ENCODE peak calls at places on chromosomes 12 and 14, in ten cellular contexts. One of them, this sample, is unnamed.

GRCh38 chr12:27289414-27289813 is 43.2 kb upstream of the BMAL2 start:
- DNase-seq in esophagus muscularis mucosa: no peak
- DNase-seq in uterus: no peak
- DNase-seq in mesendoderm: no peak
- DNase-seq in right cardiac atrium: no peak
- DNase-seq in foreskin fibroblast: peak; percentile 15
- DNase-seq in fibroblast of lung: peak; percentile 37
- DNase-seq in WERI-Rb-1: no peak
- DNase-seq in brain microvascular endothelial cell: no peak
- DNase-seq in IMR-90: peak; percentile 20
- DNase-seq in this sample: no peak

GRCh38 chr12:43370299-43370698 is 181.7 kb downstream of the ADAMTS20 start:
- DNase-seq in esophagus muscularis mucosa: no peak
- DNase-seq in uterus: no peak
- DNase-seq in mesendoderm: no peak
- DNase-seq in right cardiac atrium: no peak
- DNase-seq in foreskin fibroblast: peak; percentile 86
- DNase-seq in fibroblast of lung: peak; percentile 65
- DNase-seq in WERI-Rb-1: no peak
- DNase-seq in brain microvascular endothelial cell: peak; percentile 63
- DNase-seq in IMR-90: peak; percentile 74
- DNase-seq in this sample: no peak

GRCh38 chr12:100311317-100311716 is 44.3 kb downstream of the SCYL2 start:
- DNase-seq in esophagus muscularis mucosa: no peak
- DNase-seq in uterus: no peak
- DNase-seq in mesendoderm: no peak
- DNase-seq in right cardiac atrium: no peak
- DNase-seq in foreskin fibroblast: no peak
- DNase-seq in fibroblast of lung: no peak
- DNase-seq in WERI-Rb-1: no peak
- DNase-seq in brain microvascular endothelial cell: no peak
- DNase-seq in IMR-90: no peak
- DNase-seq in this sample: no peak

GRCh38 chr14:80310950-80311349 is 99.6 kb upstream of the DIO2 start:
- DNase-seq in esophagus muscularis mucosa: no peak
- DNase-seq in uterus: no peak
- DNase-seq in mesendoderm: no peak
- DNase-seq in right cardiac atrium: no peak
- DNase-seq in foreskin fibroblast: peak; percentile 62
- DNase-seq in fibroblast of lung: peak; percentile 31
- DNase-seq in WERI-Rb-1: no peak
- DNase-seq in brain microvascular endothelial cell: peak; percentile 86
- DNase-seq in IMR-90: peak; percentile 25
- DNase-seq in this sample: no peak

GRCh38 chr14:73887116-73887490 is 444 bp downstream of the ZNF410 start:
- DNase-seq in esophagus muscularis mucosa: no peak
- DNase-seq in uterus: no peak
- DNase-seq in mesendoderm: no peak
- DNase-seq in right cardiac atrium: no peak
- DNase-seq in foreskin fibroblast: no peak
- DNase-seq in fibroblast of lung: peak; percentile 45
- DNase-seq in WERI-Rb-1: no peak
- DNase-seq in brain microvascular endothelial cell: peak; percentile 7
- DNase-seq in IMR-90: peak; percentile 27
- DNase-seq in this sample: no peak

GRCh38 chr12:57631566-57632368 is 1.2 kb downstream of the B4GALNT1 start:
- DNase-seq in esophagus muscularis mucosa: peak; percentile 64
- DNase-seq in uterus: no peak
- DNase-seq in mesendoderm: no peak
- DNase-seq in right cardiac atrium: peak; percentile 46
- DNase-seq in foreskin fibroblast: no peak
- DNase-seq in fibroblast of lung: no peak
- DNase-seq in WERI-Rb-1: peak; percentile 48
- DNase-seq in brain microvascular endothelial cell: no peak
- DNase-seq in IMR-90: no peak
- DNase-seq in this sample: no peak

GRCh38 chr12:55938826-55939501 is 8.0 kb downstream of the DGKA start:
- DNase-seq in esophagus muscularis mucosa: no peak
- DNase-seq in uterus: no peak
- DNase-seq in mesendoderm: no peak
- DNase-seq in right cardiac atrium: no peak
- DNase-seq in foreskin fibroblast: no peak
- DNase-seq in fibroblast of lung: no peak
- DNase-seq in WERI-Rb-1: no peak
- DNase-seq in brain microvascular endothelial cell: no peak
- DNase-seq in IMR-90: no peak
- DNase-seq in this sample: no peak

GRCh38 chr12:44314007-44314500 is 478.2 kb downstream of the TMEM117 start:
- DNase-seq in esophagus muscularis mucosa: no peak
- DNase-seq in uterus: no peak
- DNase-seq in mesendoderm: no peak
- DNase-seq in right cardiac atrium: no peak
- DNase-seq in foreskin fibroblast: peak; percentile 4
- DNase-seq in fibroblast of lung: peak; percentile 38
- DNase-seq in WERI-Rb-1: no peak
- DNase-seq in brain microvascular endothelial cell: no peak
- DNase-seq in IMR-90: no peak
- DNase-seq in this sample: no peak

GRCh38 chr14:90272523-90272922 is 16.2 kb downstream of the PSMC1 start:
- DNase-seq in esophagus muscularis mucosa: peak; percentile 78
- DNase-seq in uterus: peak; percentile 24
- DNase-seq in mesendoderm: no peak
- DNase-seq in right cardiac atrium: no peak
- DNase-seq in foreskin fibroblast: no peak
- DNase-seq in fibroblast of lung: no peak
- DNase-seq in WERI-Rb-1: no peak
- DNase-seq in brain microvascular endothelial cell: no peak
- DNase-seq in IMR-90: no peak
- DNase-seq in this sample: peak; percentile 79

GRCh38 chr12:46562625-46563228 is 190.2 kb upstream of the SLC38A2 start:
- DNase-seq in esophagus muscularis mucosa: no peak
- DNase-seq in uterus: no peak
- DNase-seq in mesendoderm: peak; percentile 25
- DNase-seq in right cardiac atrium: no peak
- DNase-seq in foreskin fibroblast: peak; percentile 93
- DNase-seq in fibroblast of lung: peak; percentile 95
- DNase-seq in WERI-Rb-1: no peak
- DNase-seq in brain microvascular endothelial cell: peak; percentile 83
- DNase-seq in IMR-90: peak; percentile 76
- DNase-seq in this sample: no peak

GRCh38 chr12:11693626-11694025 is 44.2 kb downstream of the ETV6 start:
- DNase-seq in esophagus muscularis mucosa: no peak
- DNase-seq in uterus: no peak
- DNase-seq in mesendoderm: no peak
- DNase-seq in right cardiac atrium: no peak
- DNase-seq in foreskin fibroblast: no peak
- DNase-seq in fibroblast of lung: no peak
- DNase-seq in WERI-Rb-1: no peak
- DNase-seq in brain microvascular endothelial cell: no peak
- DNase-seq in IMR-90: no peak
- DNase-seq in this sample: no peak
- H3K4me3 ChIP-seq in esophagus muscularis mucosa: no peak overlapping the region
- H3K4me3 ChIP-seq in uterus: no peak overlapping the region
- H3K4me3 ChIP-seq in mesendoderm: no peak overlapping the region
- H3K4me3 ChIP-seq in right cardiac atrium: no peak overlapping the region
- H3K4me3 ChIP-seq in foreskin fibroblast: no peak overlapping the region
- H3K4me3 ChIP-seq in fibroblast of lung: no peak overlapping the region
- H3K4me3 ChIP-seq in WERI-Rb-1: no peak overlapping the region
- H3K4me3 ChIP-seq in brain microvascular endothelial cell: no peak overlapping the region
- H3K4me3 ChIP-seq in IMR-90: no peak overlapping the region
- H3K4me3 ChIP-seq in this sample: no peak overlapping the region

GRCh38 chr12:1530592-1531159 is 63.7 kb downstream of the FBXL14 start:
- DNase-seq in esophagus muscularis mucosa: no peak
- DNase-seq in uterus: no peak
- DNase-seq in mesendoderm: no peak
- DNase-seq in right cardiac atrium: no peak
- DNase-seq in foreskin fibroblast: peak; percentile 28
- DNase-seq in fibroblast of lung: no peak
- DNase-seq in WERI-Rb-1: no peak
- DNase-seq in brain microvascular endothelial cell: no peak
- DNase-seq in IMR-90: no peak
- DNase-seq in this sample: no peak

GRCh38 chr12:1528791-1529190 is 65.6 kb downstream of the FBXL14 start:
- DNase-seq in esophagus muscularis mucosa: no peak
- DNase-seq in uterus: no peak
- DNase-seq in mesendoderm: no peak
- DNase-seq in right cardiac atrium: no peak
- DNase-seq in foreskin fibroblast: no peak
- DNase-seq in fibroblast of lung: no peak
- DNase-seq in WERI-Rb-1: no peak
- DNase-seq in brain microvascular endothelial cell: no peak
- DNase-seq in IMR-90: no peak
- DNase-seq in this sample: no peak

GRCh38 chr12:1529862-1530591 is 64.4 kb downstream of the FBXL14 start:
- DNase-seq in esophagus muscularis mucosa: no peak
- DNase-seq in uterus: no peak
- DNase-seq in mesendoderm: no peak
- DNase-seq in right cardiac atrium: peak; percentile 81
- DNase-seq in foreskin fibroblast: peak; percentile 80
- DNase-seq in fibroblast of lung: peak; percentile 12
- DNase-seq in WERI-Rb-1: peak; percentile 20
- DNase-seq in brain microvascular endothelial cell: no peak
- DNase-seq in IMR-90: no peak
- DNase-seq in this sample: no peak

GRCh38 chr12:1527789-1528188 is 66.6 kb downstream of the FBXL14 start:
- DNase-seq in esophagus muscularis mucosa: no peak
- DNase-seq in uterus: no peak
- DNase-seq in mesendoderm: no peak
- DNase-seq in right cardiac atrium: peak; percentile 9
- DNase-seq in foreskin fibroblast: peak; percentile 91
- DNase-seq in fibroblast of lung: peak; percentile 87
- DNase-seq in WERI-Rb-1: no peak
- DNase-seq in brain microvascular endothelial cell: peak; percentile 66
- DNase-seq in IMR-90: peak; percentile 92
- DNase-seq in this sample: no peak

GRCh38 chr12:1529228-1529861 is 65.0 kb downstream of the FBXL14 start:
- DNase-seq in esophagus muscularis mucosa: no peak
- DNase-seq in uterus: no peak
- DNase-seq in mesendoderm: no peak
- DNase-seq in right cardiac atrium: no peak
- DNase-seq in foreskin fibroblast: peak; percentile 53
- DNase-seq in fibroblast of lung: no peak
- DNase-seq in WERI-Rb-1: no peak
- DNase-seq in brain microvascular endothelial cell: no peak
- DNase-seq in IMR-90: no peak
- DNase-seq in this sample: no peak
- H3K4me3 ChIP-seq in esophagus muscularis mucosa: peak overlapping the region; percentile 67
- H3K4me3 ChIP-seq in uterus: peak overlapping the region; percentile 26
- H3K4me3 ChIP-seq in mesendoderm: no peak overlapping the region
- H3K4me3 ChIP-seq in right cardiac atrium: peak overlapping the region; percentile 93
- H3K4me3 ChIP-seq in foreskin fibroblast: peak overlapping the region; percentile 48
- H3K4me3 ChIP-seq in fibroblast of lung: peak overlapping the region; percentile 59
- H3K4me3 ChIP-seq in WERI-Rb-1: no peak overlapping the region
- H3K4me3 ChIP-seq in brain microvascular endothelial cell: peak overlapping the region; percentile 48
- H3K4me3 ChIP-seq in IMR-90: peak overlapping the region; percentile 58
- H3K4me3 ChIP-seq in this sample: peak overlapping the region; percentile 48

GRCh38 chr12:4118017-4118510 is 155.5 kb upstream of the CCND2 start:
- DNase-seq in esophagus muscularis mucosa: peak; percentile 90
- DNase-seq in uterus: no peak
- DNase-seq in mesendoderm: no peak
- DNase-seq in right cardiac atrium: peak; percentile 78
- DNase-seq in foreskin fibroblast: peak; percentile 65
- DNase-seq in fibroblast of lung: peak; percentile 62
- DNase-seq in WERI-Rb-1: no peak
- DNase-seq in brain microvascular endothelial cell: peak; percentile 9
- DNase-seq in IMR-90: peak; percentile 64
- DNase-seq in this sample: peak; percentile 62
- H3K4me3 ChIP-seq in esophagus muscularis mucosa: no peak overlapping the region
- H3K4me3 ChIP-seq in uterus: no peak overlapping the region
- H3K4me3 ChIP-seq in mesendoderm: no peak overlapping the region
- H3K4me3 ChIP-seq in right cardiac atrium: no peak overlapping the region
- H3K4me3 ChIP-seq in foreskin fibroblast: no peak overlapping the region
- H3K4me3 ChIP-seq in fibroblast of lung: no peak overlapping the region
- H3K4me3 ChIP-seq in WERI-Rb-1: no peak overlapping the region
- H3K4me3 ChIP-seq in brain microvascular endothelial cell: no peak overlapping the region
- H3K4me3 ChIP-seq in IMR-90: no peak overlapping the region
- H3K4me3 ChIP-seq in this sample: no peak overlapping the region

GRCh38 chr12:6615802-6616201 is 8.6 kb upstream of the CHD4 start:
- DNase-seq in esophagus muscularis mucosa: no peak
- DNase-seq in uterus: peak; percentile 34
- DNase-seq in mesendoderm: no peak
- DNase-seq in right cardiac atrium: no peak
- DNase-seq in foreskin fibroblast: no peak
- DNase-seq in fibroblast of lung: no peak
- DNase-seq in WERI-Rb-1: no peak
- DNase-seq in brain microvascular endothelial cell: no peak
- DNase-seq in IMR-90: no peak
- DNase-seq in this sample: no peak

GRCh38 chr12:6613015-6613775 is 6.0 kb upstream of the CHD4 start:
- DNase-seq in esophagus muscularis mucosa: no peak
- DNase-seq in uterus: peak; percentile 89
- DNase-seq in mesendoderm: peak; percentile 88
- DNase-seq in right cardiac atrium: peak; percentile 92
- DNase-seq in foreskin fibroblast: peak; percentile 89
- DNase-seq in fibroblast of lung: peak; percentile 86
- DNase-seq in WERI-Rb-1: peak; percentile 95
- DNase-seq in brain microvascular endothelial cell: peak; percentile 65
- DNase-seq in IMR-90: peak; percentile 72
- DNase-seq in this sample: peak; percentile 86

GRCh38 chr12:6613776-6614512 is 6.8 kb upstream of the CHD4 start:
- DNase-seq in esophagus muscularis mucosa: peak; percentile 97
- DNase-seq in uterus: peak; percentile 96
- DNase-seq in mesendoderm: peak; percentile 100
- DNase-seq in right cardiac atrium: peak; percentile 96
- DNase-seq in foreskin fibroblast: peak; percentile 98
- DNase-seq in fibroblast of lung: peak; percentile 97
- DNase-seq in WERI-Rb-1: peak; percentile 96
- DNase-seq in brain microvascular endothelial cell: peak; percentile 92
- DNase-seq in IMR-90: peak; percentile 99
- DNase-seq in this sample: peak; percentile 91

GRCh38 chr12:6612652-6613014 is 5.5 kb upstream of the CHD4 start:
- DNase-seq in esophagus muscularis mucosa: no peak
- DNase-seq in uterus: no peak
- DNase-seq in mesendoderm: no peak
- DNase-seq in right cardiac atrium: no peak
- DNase-seq in foreskin fibroblast: no peak
- DNase-seq in fibroblast of lung: no peak
- DNase-seq in WERI-Rb-1: no peak
- DNase-seq in brain microvascular endothelial cell: no peak
- DNase-seq in IMR-90: no peak
- DNase-seq in this sample: no peak

DNA sequence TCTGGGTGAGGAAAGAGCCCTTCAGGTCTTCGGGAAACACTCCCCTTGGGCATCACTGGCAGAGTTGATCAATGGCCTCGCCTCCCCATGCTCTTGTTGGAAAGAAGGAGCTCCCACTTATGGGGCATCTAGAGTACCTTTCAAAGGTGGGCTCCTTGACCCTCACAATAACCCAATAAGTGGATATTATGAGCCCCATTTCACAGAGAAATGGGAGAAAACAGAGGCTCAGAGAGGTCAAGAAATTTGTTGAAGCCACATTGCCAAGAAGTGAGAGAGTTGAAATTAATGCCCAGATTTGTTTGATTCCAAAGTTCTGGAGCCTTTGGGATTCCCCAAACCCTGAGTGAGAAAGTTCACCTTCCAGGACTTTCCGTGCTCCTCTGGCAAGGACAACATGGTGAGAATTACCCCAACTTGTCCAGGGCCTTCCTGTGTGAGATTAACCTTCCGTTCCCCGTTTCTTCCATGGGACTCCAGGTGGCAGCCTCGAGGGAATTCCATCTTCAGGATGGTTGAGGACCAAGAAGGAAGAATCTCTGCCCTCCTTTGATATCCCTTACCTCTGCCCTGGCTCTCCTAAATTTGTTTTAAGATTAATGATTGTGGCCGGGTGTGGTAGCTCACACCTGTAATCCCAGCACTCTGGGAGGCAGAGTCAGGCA is 7.5 kb upstream of the CHD4 start:
- DNase-seq in esophagus muscularis mucosa: no peak
- DNase-seq in uterus: no peak
- DNase-seq in mesendoderm: peak; percentile 82
- DNase-seq in right cardiac atrium: no peak
- DNase-seq in foreskin fibroblast: peak; percentile 33
- DNase-seq in fibroblast of lung: no peak
- DNase-seq in WERI-Rb-1: no peak
- DNase-seq in brain microvascular endothelial cell: no peak
- DNase-seq in IMR-90: no peak
- DNase-seq in this sample: no peak
- H3K4me3 ChIP-seq in esophagus muscularis mucosa: no peak overlapping the region
- H3K4me3 ChIP-seq in uterus: no peak overlapping the region
- H3K4me3 ChIP-seq in mesendoderm: no peak overlapping the region
- H3K4me3 ChIP-seq in right cardiac atrium: no peak overlapping the region
- H3K4me3 ChIP-seq in foreskin fibroblast: no peak overlapping the region
- H3K4me3 ChIP-seq in fibroblast of lung: no peak overlapping the region
- H3K4me3 ChIP-seq in WERI-Rb-1: no peak overlapping the region
- H3K4me3 ChIP-seq in brain microvascular endothelial cell: no peak overlapping the region
- H3K4me3 ChIP-seq in IMR-90: no peak overlapping the region
- H3K4me3 ChIP-seq in this sample: peak overlapping the region; percentile 5